ENCODE peak calls at places on chromosome 15, in seven cellular contexts. G is GM12891, D is HCT116, Q is body of pancreas, U is A549, Y is transverse colon, J is ovary. V is an unnamed sample.

GRCh38 chr15:64452988-64453688 is 7.2 kb upstream of the ZNF609 start:
- DNase-seq in Y (no peak), G (no peak), D (no peak), J (peak; percentile 48), Q (peak; percentile 68), U (no peak), V (no peak)

GRCh38 chr15:99450896-99451358 is 114.9 kb upstream of the MEF2A start:
- DNase-seq in G (no peak), J (peak; percentile 54), U (no peak), Y (peak; percentile 79), D (no peak), Q (peak; percentile 48), V (no peak)

GRCh38 chr15:93166675-93167074 is 77.7 kb upstream of the RGMA start:
- DNase-seq in D (no peak), Y (no peak), J (no peak), U (no peak), Q (no peak), G (no peak), V (no peak)

GRCh38 chr15:65365229-65365628 is 12.6 kb downstream of the IGDCC3 start:
- DNase-seq in Q (no peak), D (no peak), U (no peak), G (no peak), Y (no peak), J (no peak), V (no peak)

GRCh38 chr15:97177135-97177704 is 783.3 kb upstream of the ARRDC4 start:
- DNase-seq in Q (no peak), Y (no peak), D (no peak), G (no peak), J (no peak), U (no peak), V (no peak)

GRCh38 chr15:60972866-60973265 is 256.2 kb downstream of the RORA start:
- DNase-seq in J (no peak), Y (no peak), D (no peak), Q (no peak), U (no peak), G (no peak), V (no peak)

GRCh38 chr15:72345280-72345679 is 25.3 kb upstream of the CELF6 start:
- DNase-seq in U (no peak), Y (no peak), J (no peak), Q (no peak), G (no peak), D (no peak), V (no peak)

GRCh38 chr15:81229596-81229995 is 32.9 kb downstream of the IL16 start:
- DNase-seq in U (no peak), G (no peak), Y (no peak), Q (no peak), D (no peak), J (no peak), V (no peak)

GRCh38 chr15:75545066-75545465 is 34.0 kb downstream of the PTPN9 start:
- DNase-seq in D (no peak), U (no peak), J (no peak), Q (no peak), Y (no peak), G (no peak), V (no peak)

GRCh38 chr15:66698318-66698961 is 3.6 kb upstream of the SMAD6 start:
- DNase-seq in Q (peak; percentile 74), Y (peak; percentile 76), G (no peak), U (peak; percentile 88), J (peak; percentile 65), D (peak; percentile 61), V (peak; percentile 52)

GRCh38 chr15:67068724-67069400 is 3.5 kb downstream of the SMAD3 start:
- DNase-seq in Q (no peak), U (no peak), Y (no peak), G (no peak), J (no peak), D (no peak), V (no peak)

GRCh38 chr15:68818088-68818670 is 2.5 kb downstream of the ANP32A start:
- DNase-seq in G (no peak), Q (peak; percentile 67), Y (peak; percentile 69), U (peak; percentile 86), J (peak; percentile 67), D (no peak), V (peak; percentile 45)
- TF ChIP-seq POLR2A in G (peak; percentile 59), Q (peak; percentile 39), Y (no peak), U (peak; percentile 35), J (peak; percentile 13), D (no peak), V (peak; percentile 56)

DNA sequence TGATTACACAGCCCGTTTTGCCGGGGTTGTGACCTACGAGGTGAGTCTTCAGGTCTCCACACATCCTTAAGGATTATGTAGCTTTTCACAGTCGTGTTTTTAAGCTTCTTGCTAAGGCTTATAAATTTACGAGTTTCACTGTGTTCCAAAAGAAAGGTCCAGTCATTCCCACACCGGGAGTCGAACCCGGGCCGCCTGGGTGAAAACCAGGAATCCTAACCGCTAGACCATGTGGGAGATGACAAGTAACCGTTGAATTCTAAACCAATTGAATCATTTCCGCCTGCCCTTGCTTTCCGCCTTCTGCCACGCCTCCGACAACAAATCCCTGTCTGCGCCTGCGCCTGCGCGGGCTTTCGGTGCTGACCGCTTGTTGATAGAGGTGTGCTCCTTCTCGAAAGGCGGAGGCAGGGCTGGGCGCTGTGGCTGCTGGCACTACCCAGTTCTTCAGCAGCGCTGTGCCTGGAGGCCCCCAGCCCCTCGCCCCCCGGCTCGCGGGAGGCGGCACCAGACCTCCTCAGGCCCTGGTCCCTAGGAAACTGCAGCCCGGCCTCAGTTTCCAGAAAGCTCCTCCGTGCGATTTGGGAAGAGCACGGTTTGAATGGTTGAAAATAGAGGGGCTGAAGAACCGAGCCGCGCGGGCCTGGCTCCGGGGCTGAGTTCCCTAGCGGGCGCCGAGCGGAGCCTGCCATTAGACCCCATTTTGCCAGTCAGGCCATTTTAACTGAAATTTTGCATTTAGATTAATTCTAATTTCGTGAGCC is 219.1 kb upstream of the ATP10A start:
- DNase-seq in Q (peak; percentile 99), Y (peak; percentile 94), J (peak; percentile 94), D (no peak), U (peak; percentile 94), G (peak; percentile 72), V (peak; percentile 79)
- TF ChIP-seq POLR2A in Q (peak; percentile 94), Y (peak; percentile 65), J (peak; percentile 69), D (no peak), U (peak; percentile 77), G (peak; percentile 39), V (peak; percentile 65)

DNA sequence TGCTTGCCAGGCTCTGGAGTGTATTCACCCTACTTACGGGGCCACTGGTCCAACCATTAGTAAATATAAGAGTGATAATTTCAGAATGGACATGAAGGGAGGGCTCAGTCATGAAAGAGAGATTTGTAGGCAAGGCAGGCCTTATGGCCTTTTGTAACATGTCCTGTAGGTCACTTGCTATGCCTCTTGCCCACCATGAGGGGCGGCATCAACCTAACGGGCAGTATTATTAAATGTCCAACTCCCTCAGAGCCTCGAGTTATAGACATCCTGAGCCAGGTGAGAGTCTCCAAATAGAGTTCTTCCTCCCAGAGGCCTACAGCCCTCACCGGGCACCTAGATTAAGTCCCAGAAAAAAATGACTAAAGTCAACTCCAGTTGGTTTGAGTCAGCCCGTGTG is 30.2 kb downstream of the ONECUT1 start:
- DNase-seq in D (no peak), G (no peak), U (no peak), Y (no peak), J (no peak), Q (no peak), V (no peak)
- TF ChIP-seq POLR2A in D (no peak), G (no peak), U (no peak), Y (no peak), J (no peak), Q (no peak), V (no peak)

DNA sequence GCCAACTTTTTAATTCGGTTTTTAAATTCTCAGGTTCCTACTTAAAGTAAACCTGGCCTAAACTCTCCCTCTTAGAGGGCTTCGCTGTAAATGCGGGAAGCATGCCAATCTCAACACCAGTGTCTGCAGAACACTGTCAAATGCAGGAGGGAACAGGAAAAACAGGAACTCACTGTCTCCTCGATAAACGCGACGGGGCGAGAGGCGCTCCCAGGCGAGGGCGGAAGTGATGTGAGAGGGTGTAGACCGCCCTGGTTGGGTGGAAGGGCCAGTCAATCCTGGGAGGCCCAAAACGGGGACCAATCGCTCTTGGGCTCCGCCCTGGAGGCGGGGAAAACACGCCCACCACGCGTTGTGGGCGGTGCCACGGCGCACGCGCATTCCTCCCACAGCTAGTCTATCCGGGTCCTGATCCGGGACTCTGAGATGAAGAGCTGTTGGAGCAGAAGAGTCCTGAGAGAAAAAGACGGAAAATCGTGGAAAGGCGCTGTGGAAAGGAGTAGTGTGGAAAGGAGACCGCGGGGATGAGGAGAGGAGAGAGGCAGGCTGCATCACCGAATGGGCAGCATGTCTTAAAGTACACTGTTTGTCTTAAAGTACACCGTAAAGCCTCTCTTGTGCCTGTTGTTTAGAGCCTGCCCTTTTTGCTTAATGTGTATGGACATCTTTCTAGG is 27.1 kb downstream of the SLC28A2 start:
- DNase-seq in Q (peak; percentile 99), G (peak; percentile 94), D (peak; percentile 96), U (peak; percentile 95), J (peak; percentile 97), Y (peak; percentile 99), V (peak; percentile 94)
- TF ChIP-seq POLR2A in Q (peak; percentile 91), G (peak; percentile 91), D (peak; percentile 91), U (peak; percentile 62), J (peak; percentile 79), Y (peak; percentile 93), V (peak; percentile 65)

DNA sequence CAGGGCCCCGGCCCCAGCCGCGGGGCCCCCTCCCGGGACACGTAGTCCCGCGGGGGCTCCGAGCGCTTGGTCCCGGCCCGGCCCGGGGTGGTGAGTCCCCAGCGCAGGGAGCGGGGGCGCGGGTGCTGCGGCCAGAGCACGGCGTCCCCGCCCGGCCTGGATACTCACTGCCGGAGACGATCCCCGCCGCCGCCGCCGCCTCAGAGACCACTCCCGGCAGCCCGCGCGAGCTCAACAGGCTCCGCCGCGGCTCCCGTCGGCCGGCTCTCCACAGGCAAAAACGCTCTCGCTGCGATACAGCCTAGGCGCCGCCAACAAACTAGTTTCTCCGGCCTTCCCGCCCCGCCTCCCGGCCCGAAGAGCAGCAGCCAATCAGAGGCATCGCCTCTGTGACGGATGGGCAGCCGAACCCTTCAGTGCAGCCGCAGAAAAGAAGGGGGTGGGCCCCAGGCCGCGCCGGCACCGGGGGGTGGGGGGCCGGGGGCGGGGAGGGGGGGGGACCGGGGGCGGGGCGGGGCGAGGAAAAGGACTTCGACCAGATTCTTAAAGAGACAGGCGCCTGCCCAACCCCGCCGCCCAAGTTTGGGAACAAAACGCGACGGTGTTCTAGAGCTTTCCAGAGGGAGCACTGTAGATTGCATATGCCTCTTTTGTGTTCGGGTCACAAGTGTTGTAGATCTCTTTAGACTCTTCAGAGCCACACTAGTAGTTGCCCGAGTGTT is at the start of gene KLHL25:
- DNase-seq in Q (peak; percentile 96), Y (peak; percentile 95), U (peak; percentile 94), J (peak; percentile 93), G (peak; percentile 99), D (peak; percentile 81), V (peak; percentile 80)
- TF ChIP-seq POLR2A in Q (peak; percentile 80), Y (peak; percentile 78), U (peak; percentile 85), J (peak; percentile 71), G (no peak), D (peak; percentile 39), V (peak; percentile 87)

DNA sequence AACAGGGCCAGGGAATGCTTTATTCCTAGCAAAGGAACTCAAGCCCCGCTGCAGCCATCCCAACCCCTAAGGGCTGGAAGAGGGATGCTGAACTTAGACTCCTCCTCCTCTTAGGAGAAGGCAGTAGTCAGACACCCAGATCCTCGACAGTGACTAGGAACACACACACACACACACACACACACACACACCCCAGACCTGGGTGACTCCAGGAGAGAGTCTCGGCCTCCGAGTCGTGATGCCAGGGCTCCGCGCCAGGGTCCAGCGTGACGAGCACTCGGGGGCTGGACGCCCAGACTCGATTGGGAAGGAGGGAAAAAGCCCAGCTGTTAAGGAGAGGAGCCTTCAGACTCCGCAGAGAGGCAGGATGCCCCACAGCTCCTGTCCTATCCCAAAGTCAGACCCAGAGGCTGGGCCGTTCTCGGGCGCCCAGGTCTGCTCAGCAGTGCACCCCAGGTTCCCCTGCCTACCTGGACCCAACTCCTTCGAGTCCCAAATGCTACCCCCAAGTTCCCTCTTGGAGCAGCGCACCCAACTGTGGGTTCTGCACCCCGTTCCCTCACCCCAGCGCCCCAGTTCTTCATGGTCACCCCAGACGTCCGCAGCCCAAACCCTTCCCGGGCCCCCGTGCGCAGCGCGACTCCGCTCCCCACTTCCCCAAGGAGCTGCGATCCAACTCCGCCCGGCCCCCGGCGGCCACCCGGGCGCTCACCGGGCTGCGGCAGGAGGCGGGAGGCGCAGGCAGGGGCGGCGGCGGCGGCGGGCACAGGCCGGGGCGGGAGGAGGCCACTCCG is 421 bp downstream of the BMF start:
- DNase-seq in J (peak; percentile 82), Q (peak; percentile 85), D (no peak), Y (peak; percentile 65), G (no peak), U (peak; percentile 36), V (peak; percentile 58)
- TF ChIP-seq POLR2A in J (peak; percentile 60), Q (no peak), D (no peak), Y (no peak), G (no peak), U (no peak), V (no peak)

V was measured in H54.